ENCODE peak calls at places on chromosomes 2 and 18, in ten cellular contexts. Y, P, X, C, J, K, E, U, O and S are unnamed samples.

GRCh38 chr2:75256485-75256884 is 57.2 kb upstream of the TACR1 start:
- DNase-seq in Y (no peak), P (no peak), X (no peak), C (no peak), J (no peak), K (no peak), E (no peak), U (no peak), O (no peak), S (no peak)

GRCh38 chr2:160075171-160075570 is 12.8 kb upstream of the PLA2R1 start:
- DNase-seq in Y (peak; percentile 62), P (no peak), X (no peak), C (peak; percentile 83), J (peak; percentile 90), K (no peak), E (no peak), U (no peak), O (peak; percentile 91), S (no peak)

GRCh38 chr2:11132036-11132671 is 23.1 kb upstream of the SLC66A3 start:
- DNase-seq in Y (no peak), P (no peak), X (no peak), C (no peak), J (no peak), K (no peak), E (no peak), U (no peak), O (no peak), S (peak; percentile 66)

GRCh38 chr18:13612111-13612997 is 114.0 kb downstream of the FAM210A start:
- DNase-seq in Y (no peak), P (no peak), X (no peak), C (no peak), J (no peak), K (no peak), E (no peak), U (peak; percentile 57), O (no peak), S (peak; percentile 63)

GRCh38 chr2:24917086-24917485 is 3.0 kb downstream of the ADCY3 start:
- DNase-seq in Y (no peak), P (no peak), X (no peak), C (no peak), J (peak; percentile 20), K (no peak), E (no peak), U (no peak), O (no peak), S (peak; percentile 25)

GRCh38 chr18:49360582-49360981 is 99.9 kb downstream of the DYM start:
- DNase-seq in Y (no peak), P (no peak), X (no peak), C (no peak), J (no peak), K (no peak), E (no peak), U (no peak), O (no peak), S (no peak)

GRCh38 chr18:3966246-3966984 is 488.7 kb downstream of the DLGAP1 start:
- DNase-seq in Y (no peak), P (peak; percentile 33), X (no peak), C (no peak), J (no peak), K (no peak), E (no peak), U (no peak), O (no peak), S (no peak)

GRCh38 chr2:67486041-67486796 is 89.1 kb downstream of the ETAA1 start:
- DNase-seq in Y (peak; percentile 31), P (no peak), X (no peak), C (no peak), J (peak; percentile 4), K (no peak), E (no peak), U (no peak), O (no peak), S (no peak)

GRCh38 chr2:205650450-205650849 is 31.9 kb upstream of the NRP2 start:
- DNase-seq in Y (no peak), P (no peak), X (no peak), C (peak; percentile 89), J (peak; percentile 72), K (no peak), E (peak; percentile 64), U (no peak), O (peak; percentile 79), S (no peak)

GRCh38 chr2:197108758-197109157 is 182.3 kb upstream of the PGAP1 start:
- DNase-seq in Y (peak; percentile 85), P (no peak), X (no peak), C (peak; percentile 44), J (peak; percentile 95), K (no peak), E (no peak), U (no peak), O (no peak), S (no peak)

GRCh38 chr2:70086278-70086837 is 919 bp upstream of the PCBP1 start:
- DNase-seq in Y (peak; percentile 87), P (peak; percentile 69), X (peak; percentile 52), C (peak; percentile 61), J (peak; percentile 86), K (peak; percentile 77), E (peak; percentile 62), U (peak; percentile 59), O (no peak), S (peak; percentile 90)

GRCh38 chr2:239027431-239028252 is 179.8 kb downstream of the TWIST2 start:
- DNase-seq in Y (no peak), P (no peak), X (no peak), C (no peak), J (no peak), K (no peak), E (no peak), U (no peak), O (no peak), S (no peak)

GRCh38 chr2:236311286-236311685 is 47.1 kb upstream of the ASB18 start:
- DNase-seq in Y (no peak), P (no peak), X (no peak), C (no peak), J (no peak), K (no peak), E (no peak), U (no peak), O (no peak), S (no peak)

GRCh38 chr2:54880428-54880827 is 157.0 kb downstream of the EML6 start:
- DNase-seq in Y (no peak), P (no peak), X (no peak), C (no peak), J (no peak), K (no peak), E (no peak), U (no peak), O (no peak), S (no peak)

GRCh38 chr2:195338856-195339255 is 318.2 kb upstream of the SLC39A10 start:
- DNase-seq in Y (no peak), P (no peak), X (no peak), C (no peak), J (no peak), K (no peak), E (no peak), U (no peak), O (no peak), S (peak; percentile 39)

GRCh38 chr2:186485871-186486650 is at the start of gene ZC3H15:
- DNase-seq in Y (peak; percentile 98), P (peak; percentile 96), X (peak; percentile 90), C (peak; percentile 95), J (peak; percentile 99), K (peak; percentile 94), E (peak; percentile 97), U (peak; percentile 95), O (peak; percentile 94), S (peak; percentile 97)

GRCh38 chr2:223247136-223247535 is 195.1 kb downstream of the KCNE4 start:
- DNase-seq in Y (no peak), P (no peak), X (no peak), C (peak; percentile 14), J (peak; percentile 62), K (no peak), E (no peak), U (no peak), O (no peak), S (peak; percentile 42)

GRCh38 chr2:14199040-14199439 is 433.5 kb upstream of the LRATD1 start:
- DNase-seq in Y (no peak), P (no peak), X (no peak), C (no peak), J (peak; percentile 70), K (no peak), E (no peak), U (no peak), O (no peak), S (no peak)

GRCh38 chr2:43676322-43677050 is at the start of gene C1GALT1C1L:
- DNase-seq in Y (peak; percentile 71), P (no peak), X (no peak), C (no peak), J (peak; percentile 60), K (peak; percentile 16), E (no peak), U (peak; percentile 5), O (peak; percentile 10), S (peak; percentile 10)

GRCh38 chr2:207599641-207600040 is 25.6 kb downstream of the METTL21A start:
- DNase-seq in Y (no peak), P (no peak), X (no peak), C (no peak), J (no peak), K (no peak), E (no peak), U (no peak), O (no peak), S (no peak)

GRCh38 chr2:240157147-240157470 is 16.7 kb upstream of the OTOS start:
- DNase-seq in Y (no peak), P (no peak), X (no peak), C (no peak), J (no peak), K (no peak), E (no peak), U (no peak), O (no peak), S (no peak)

GRCh38 chr2:11050565-11050964 is 104.7 kb upstream of the SLC66A3 start:
- DNase-seq in Y (no peak), P (no peak), X (no peak), C (no peak), J (no peak), K (no peak), E (no peak), U (no peak), O (no peak), S (no peak)

GRCh38 chr2:238129166-238130010 is 9.1 kb upstream of the KLHL30 start:
- DNase-seq in Y (peak; percentile 7), P (no peak), X (no peak), C (no peak), J (no peak), K (no peak), E (no peak), U (no peak), O (no peak), S (no peak)

GRCh38 chr2:240595381-240596079 is 9.0 kb downstream of the CAPN10 start:
- DNase-seq in Y (peak; percentile 18), P (no peak), X (no peak), C (no peak), J (peak; percentile 30), K (no peak), E (peak; percentile 79), U (no peak), O (no peak), S (peak; percentile 66)

GRCh38 chr2:9556121-9556869 is 665 bp upstream of the ADAM17 start:
- DNase-seq in Y (no peak), P (peak; percentile 41), X (peak; percentile 36), C (no peak), J (peak; percentile 44), K (no peak), E (no peak), U (no peak), O (no peak), S (no peak)

GRCh38 chr2:238652053-238652770 is 195.7 kb upstream of the TWIST2 start:
- DNase-seq in Y (no peak), P (no peak), X (no peak), C (no peak), J (no peak), K (no peak), E (no peak), U (no peak), O (no peak), S (no peak)

GRCh38 chr18:77114564-77115391 is 17.8 kb downstream of the MBP start:
- DNase-seq in Y (peak; percentile 89), P (no peak), X (no peak), C (peak; percentile 64), J (peak; percentile 69), K (no peak), E (no peak), U (no peak), O (peak; percentile 97), S (peak; percentile 98)

GRCh38 chr2:64259301-64259700 is 115.1 kb upstream of the PELI1 start:
- DNase-seq in Y (peak; percentile 47), P (peak; percentile 38), X (peak; percentile 1), C (no peak), J (no peak), K (no peak), E (no peak), U (no peak), O (no peak), S (no peak)